ENCODE peak calls at places on chromosomes 16 and 17, in four cellular contexts. H is uterus, B is mucosa of descending colon, P is cardiac muscle cell. U is an unnamed sample.

GRCh38 chr16:66152841-66153525 is 213.5 kb upstream of the CDH5 start:
- DNase-seq in H (no peak), B (no peak), P (peak), U (no peak)

GRCh38 chr16:87507351-87508069 is 14.7 kb upstream of the ZCCHC14 start:
- DNase-seq in H (no peak), B (no peak), P (peak), U (no peak)

GRCh38 chr16:80480664-80481063 is 60.1 kb upstream of the DYNLRB2 start:
- DNase-seq in H (no peak), B (no peak), P (no peak), U (no peak)

GRCh38 chr16:1787322-1788094 is 4.7 kb downstream of the NUBP2 start:
- DNase-seq in H (peak), B (peak), P (no peak), U (no peak)

GRCh38 chr16:85532147-85532546 is 81.0 kb upstream of the GSE1 start:
- DNase-seq in H (no peak), B (no peak), P (no peak), U (no peak)

GRCh38 chr16:351804-352520 is 561 bp downstream of the AXIN1 start:
- DNase-seq in H (peak), B (peak), P (no peak), U (no peak)

GRCh38 chr17:9024497-9024896 is 3.2 kb downstream of the NTN1 start:
- DNase-seq in H (no peak), B (no peak), P (no peak), U (no peak)

GRCh38 chr17:1904273-1905052 is 74.7 kb downstream of the RPA1 start:
- DNase-seq in H (no peak), B (peak), P (no peak), U (peak)

GRCh38 chr17:77436058-77436442 is 295.3 kb downstream of the SEC14L1 start:
- DNase-seq in H (peak), B (no peak), P (peak), U (no peak)

GRCh38 chr17:42340691-42341127 is 47.5 kb downstream of the STAT3 start:
- DNase-seq in H (no peak), B (no peak), P (no peak), U (no peak)

GRCh38 chr16:77881355-77882003 is 93.1 kb downstream of the VAT1L start:
- DNase-seq in H (no peak), B (no peak), P (no peak), U (no peak)

GRCh38 chr16:77877712-77878111 is 89.3 kb downstream of the VAT1L start:
- DNase-seq in H (no peak), B (no peak), P (peak), U (no peak)

GRCh38 chr16:77874347-77874746 is 86.0 kb downstream of the VAT1L start:
- DNase-seq in H (no peak), B (no peak), P (no peak), U (no peak)

GRCh38 chr16:77873066-77873465 is 84.7 kb downstream of the VAT1L start:
- DNase-seq in H (no peak), B (no peak), P (no peak), U (no peak)

GRCh38 chr16:77876776-77877175 is 88.4 kb downstream of the VAT1L start:
- DNase-seq in H (no peak), B (no peak), P (no peak), U (no peak)
- TF ChIP-seq CTCF in H (no peak), B (no peak), P (no peak), U (no peak)

DNA sequence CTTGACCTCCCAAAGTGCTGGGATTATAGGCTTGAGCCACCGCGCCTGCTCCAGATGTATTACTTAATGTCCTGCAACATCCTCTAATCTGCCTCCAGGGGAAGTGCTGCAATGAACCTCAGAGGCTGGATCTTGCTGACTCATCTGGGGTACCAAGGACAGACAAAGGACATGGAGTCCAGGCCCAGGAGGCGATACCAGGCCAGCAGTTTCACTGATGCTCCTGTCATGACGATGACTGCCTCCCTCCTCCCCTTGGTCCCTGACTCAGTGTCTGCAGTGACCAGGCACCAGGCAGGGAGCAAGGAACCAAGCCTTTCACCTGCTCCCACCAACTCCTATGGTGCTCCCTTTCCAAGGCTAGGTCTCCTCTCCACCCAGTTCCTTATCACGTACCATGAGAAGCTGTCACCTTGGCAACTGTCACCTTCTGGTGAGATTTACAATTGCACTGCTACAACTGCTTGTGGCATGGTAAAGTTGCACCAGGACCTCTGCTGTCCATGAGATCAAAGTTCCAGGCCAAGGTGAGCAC is 21.6 kb upstream of the PHOSPHO1 start:
- DNase-seq in H (no peak), B (no peak), P (peak), U (no peak)
- TF ChIP-seq CTCF in H (no peak), B (no peak), P (no peak), U (no peak)

DNA sequence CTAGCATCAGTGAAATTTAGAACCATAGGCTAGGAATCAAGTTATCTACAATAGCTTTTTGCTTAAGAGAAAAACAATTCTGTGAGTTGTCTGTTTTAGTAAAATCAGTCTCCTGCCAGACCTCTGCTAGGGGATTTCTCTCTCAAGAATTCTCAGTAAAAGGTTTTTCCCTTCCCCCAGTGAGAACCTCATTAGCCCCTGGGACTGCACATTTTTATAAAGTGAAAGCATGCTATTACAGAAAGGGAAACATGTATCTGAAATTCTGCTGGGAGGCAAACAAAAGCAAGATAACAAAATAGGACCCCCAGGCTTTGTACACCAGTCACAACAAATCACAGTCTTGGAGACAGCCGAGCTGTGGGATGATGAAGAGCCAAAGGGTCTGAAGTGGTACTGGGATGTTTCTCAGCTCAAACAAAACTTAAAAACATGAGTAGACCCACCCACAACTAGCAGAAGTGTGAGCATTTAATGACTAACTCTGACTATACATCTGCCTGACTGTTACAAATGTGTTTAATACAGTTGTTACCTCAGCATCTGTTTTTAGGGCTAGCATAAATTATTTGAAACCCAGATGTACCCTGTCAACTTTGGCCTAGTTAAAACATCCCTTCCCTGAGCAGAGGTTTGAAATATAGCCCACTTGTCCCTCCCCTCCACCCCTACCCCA is 20.0 kb upstream of the GLG1 start:
- DNase-seq in H (no peak), B (no peak), P (no peak), U (no peak)
- TF ChIP-seq CTCF in H (no peak), B (no peak), P (no peak), U (no peak)

GRCh38 chr17:79557724-79558572 is 52.9 kb downstream of the RBFOX3 start:
- DNase-seq in H (no peak), B (peak), P (no peak), U (no peak)
- TF ChIP-seq CTCF in H (no peak), B (no peak), P (no peak), U (no peak)

GRCh38 chr17:55462234-55462633 is 40.6 kb upstream of the MMD start:
- DNase-seq in H (no peak), B (no peak), P (no peak), U (no peak)

GRCh38 chr17:55456307-55457240 is 34.9 kb upstream of the MMD start:
- DNase-seq in H (no peak), B (no peak), P (no peak), U (no peak)

GRCh38 chr17:55462711-55463110 is 41.1 kb upstream of the MMD start:
- DNase-seq in H (no peak), B (no peak), P (no peak), U (no peak)

GRCh38 chr17:55458287-55458900 is 36.8 kb upstream of the MMD start:
- DNase-seq in H (no peak), B (no peak), P (no peak), U (no peak)

GRCh38 chr17:55458977-55459376 is 37.3 kb upstream of the MMD start:
- DNase-seq in H (no peak), B (no peak), P (no peak), U (no peak)
- TF ChIP-seq CTCF in H (no peak), B (no peak), P (no peak), U (no peak)

GRCh38 chr17:38969281-38969680 is 2.1 kb upstream of the FBXO47 start:
- DNase-seq in H (no peak), B (no peak), P (no peak), U (no peak)

GRCh38 chr17:38970804-38971203 is 3.6 kb upstream of the FBXO47 start:
- DNase-seq in H (no peak), B (no peak), P (no peak), U (no peak)

GRCh38 chr17:38970128-38970527 is 2.9 kb upstream of the FBXO47 start:
- DNase-seq in H (no peak), B (no peak), P (no peak), U (no peak)

DNA sequence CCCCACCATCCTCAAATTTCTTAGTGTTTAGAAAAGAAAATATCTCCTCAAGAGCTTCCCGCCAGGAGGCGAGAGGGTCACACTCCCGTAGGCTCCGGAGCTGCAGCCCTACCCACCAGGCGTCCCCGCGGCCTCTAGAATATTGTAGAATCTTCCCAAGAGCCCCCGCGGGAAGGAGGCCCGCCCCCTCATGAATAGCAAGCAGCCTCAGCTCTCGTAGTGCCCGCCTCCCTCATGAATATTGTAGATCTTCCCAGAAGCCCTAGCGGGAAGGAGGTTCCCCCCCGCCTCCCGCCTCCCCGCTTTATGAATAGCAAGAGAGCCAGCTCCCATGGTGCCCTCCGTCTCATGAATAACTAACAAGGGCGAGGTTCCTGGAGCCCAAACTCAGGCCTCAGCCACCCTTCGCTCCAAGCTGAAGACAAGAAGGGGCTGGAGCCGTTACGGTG is at the start of gene FBXO47:
- DNase-seq in H (peak), B (peak), P (peak), U (no peak)
- TF ChIP-seq CTCF in H (peak), B (no peak), P (peak), U (no peak)

U was measured in LNCaP clone FGC.